ENCODE peak calls at places on chromosome 5, in four cellular contexts. Z, U, R and D are unnamed samples.

GRCh38 chr5:180644825-180645608 is 4.4 kb downstream of the FLT4 start:
- DNase-seq in Z (no peak), U (no peak), R (no peak), D (peak)

GRCh38 chr5:87754009-87754757 is 341.5 kb upstream of the CCNH start:
- DNase-seq in Z (no peak), U (peak), R (no peak), D (no peak)

GRCh38 chr5:150082889-150083288 is 3.5 kb downstream of the CSF1R start:
- DNase-seq in Z (no peak), U (no peak), R (no peak), D (no peak)

GRCh38 chr5:101424530-101425175 is 521.6 kb upstream of the ST8SIA4 start:
- DNase-seq in Z (no peak), U (no peak), R (no peak), D (peak)

GRCh38 chr5:15526413-15526812 is 26.4 kb downstream of the FBXL7 start:
- DNase-seq in Z (peak), U (no peak), R (no peak), D (no peak)

GRCh38 chr5:31273631-31274378 is 80.3 kb downstream of the CDH6 start:
- DNase-seq in Z (no peak), U (no peak), R (no peak), D (no peak)

GRCh38 chr5:54285573-54286124 is 24.7 kb downstream of the ARL15 start:
- DNase-seq in Z (no peak), U (no peak), R (no peak), D (no peak)

GRCh38 chr5:135569755-135570452 is 8.9 kb downstream of the CXCL14 start:
- DNase-seq in Z (no peak), U (peak), R (no peak), D (peak)

GRCh38 chr5:174790906-174791305 is 66.5 kb downstream of the MSX2 start:
- DNase-seq in Z (no peak), U (no peak), R (no peak), D (no peak)

GRCh38 chr5:161547573-161548471 is 1.3 kb upstream of the GABRB2 start:
- DNase-seq in Z (peak), U (peak), R (no peak), D (no peak)

GRCh38 chr5:71697967-71698366 is 21.1 kb upstream of the CARTPT start:
- DNase-seq in Z (no peak), U (no peak), R (no peak), D (no peak)

GRCh38 chr5:163005949-163006348 is 431.4 kb upstream of the CCNG1 start:
- DNase-seq in Z (no peak), U (no peak), R (no peak), D (no peak)

GRCh38 chr5:164663223-164663989 is 1158.0 kb downstream of the MAT2B start:
- DNase-seq in Z (no peak), U (no peak), R (no peak), D (no peak)

GRCh38 chr5:93600409-93601052 is 17.5 kb downstream of the NR2F1 start:
- DNase-seq in Z (no peak), U (no peak), R (no peak), D (no peak)

GRCh38 chr5:110086658-110087388 is 397.1 kb downstream of the MAN2A1 start:
- DNase-seq in Z (no peak), U (no peak), R (peak), D (no peak)

GRCh38 chr5:148972396-148972795 is 90.5 kb downstream of the SH3TC2 start:
- DNase-seq in Z (no peak), U (no peak), R (no peak), D (no peak)

GRCh38 chr5:126054593-126055347 is 368.4 kb upstream of the GRAMD2B start:
- DNase-seq in Z (no peak), U (peak), R (no peak), D (no peak)

GRCh38 chr5:148829734-148830133 is 3.3 kb downstream of the ADRB2 start:
- DNase-seq in Z (no peak), U (no peak), R (no peak), D (no peak)

GRCh38 chr5:175290379-175290778 is 153.6 kb downstream of the DRD1 start:
- DNase-seq in Z (no peak), U (no peak), R (no peak), D (no peak)

GRCh38 chr5:178425621-178426068 is 164.5 kb downstream of the COL23A1 start:
- DNase-seq in Z (no peak), U (no peak), R (no peak), D (no peak)